ENCODE peak calls at places on chromosomes 11 and 22, in seven cellular contexts. M is right atrium auricular region, U is stomach, B is Caco-2, Q is Peyer's patch, Y is foreskin fibroblast, K is AG04450. F is an unnamed sample.

GRCh38 chr11:133953571-133953970 is 3.2 kb downstream of the IGSF9B start:
- DNase-seq in M (no peak), U (no peak), B (no peak), Q (no peak), Y (no peak), K (no peak), F (no peak)

GRCh38 chr11:69260622-69261021 is 33.3 kb upstream of the MYEOV start:
- DNase-seq in M (no peak), U (no peak), B (no peak), Q (no peak), Y (peak; percentile 17), K (no peak), F (no peak)

GRCh38 chr11:120296554-120296953 is 28.5 kb upstream of the TLCD5 start:
- DNase-seq in M (no peak), U (no peak), B (no peak), Q (no peak), Y (no peak), K (no peak), F (no peak)

GRCh38 chr11:79174045-79175008 is 266.5 kb downstream of the TENM4 start:
- DNase-seq in M (no peak), U (no peak), B (no peak), Q (no peak), Y (peak; percentile 43), K (no peak), F (no peak)

GRCh38 chr11:45322891-45323597 is 36.9 kb upstream of the SYT13 start:
- DNase-seq in M (peak; percentile 50), U (no peak), B (no peak), Q (no peak), Y (no peak), K (no peak), F (peak; percentile 37)

GRCh38 chr11:1803246-1803645 is 31.5 kb upstream of the SYT8 start:
- DNase-seq in M (no peak), U (no peak), B (no peak), Q (peak; percentile 34), Y (no peak), K (no peak), F (no peak)

GRCh38 chr11:78946945-78947914 is 372.6 kb upstream of the NARS2 start:
- DNase-seq in M (no peak), U (no peak), B (no peak), Q (no peak), Y (peak; percentile 93), K (no peak), F (no peak)

GRCh38 chr22:44600386-44600785 is 101.6 kb upstream of the PRR5 start:
- DNase-seq in M (no peak), U (no peak), B (no peak), Q (no peak), Y (no peak), K (no peak), F (no peak)

GRCh38 chr22:37672920-37673453 is 2.4 kb upstream of the LGALS1 start:
- DNase-seq in M (no peak), U (no peak), B (no peak), Q (no peak), Y (no peak), K (no peak), F (no peak)

DNA sequence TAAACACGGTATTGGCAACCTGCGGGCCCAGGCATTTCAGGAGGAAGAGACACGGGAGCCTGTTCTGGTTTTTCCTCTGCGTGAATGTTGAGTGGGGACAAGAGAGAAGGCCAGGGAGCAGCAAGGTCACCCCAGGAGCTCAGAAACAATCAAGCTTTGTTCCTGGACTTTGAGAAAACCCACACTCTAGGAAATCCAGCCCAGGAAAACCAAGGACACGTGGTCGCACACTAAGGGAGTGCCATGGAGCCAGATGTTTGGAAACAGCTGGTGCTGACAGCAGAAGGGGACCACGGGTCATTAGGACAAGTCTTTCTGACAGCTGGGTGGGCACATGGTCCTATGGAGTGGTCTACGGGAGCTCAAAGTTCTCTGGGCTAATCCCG is 44.1 kb downstream of the MYH9 start:
- DNase-seq in M (no peak), U (peak; percentile 71), B (no peak), Q (no peak), Y (no peak), K (no peak), F (no peak)
- TF ChIP-seq CTCF in M (no peak), U (no peak), B (no peak), Q (no peak), Y (no peak), K (no peak), F (no peak)

GRCh38 chr11:62737196-62737595 is 8.9 kb downstream of the TTC9C start:
- DNase-seq in M (no peak), U (no peak), B (no peak), Q (no peak), Y (no peak), K (no peak), F (no peak)
- TF ChIP-seq CTCF in M (no peak), U (no peak), B (no peak), Q (no peak), Y (no peak), K (no peak), F (no peak)

DNA sequence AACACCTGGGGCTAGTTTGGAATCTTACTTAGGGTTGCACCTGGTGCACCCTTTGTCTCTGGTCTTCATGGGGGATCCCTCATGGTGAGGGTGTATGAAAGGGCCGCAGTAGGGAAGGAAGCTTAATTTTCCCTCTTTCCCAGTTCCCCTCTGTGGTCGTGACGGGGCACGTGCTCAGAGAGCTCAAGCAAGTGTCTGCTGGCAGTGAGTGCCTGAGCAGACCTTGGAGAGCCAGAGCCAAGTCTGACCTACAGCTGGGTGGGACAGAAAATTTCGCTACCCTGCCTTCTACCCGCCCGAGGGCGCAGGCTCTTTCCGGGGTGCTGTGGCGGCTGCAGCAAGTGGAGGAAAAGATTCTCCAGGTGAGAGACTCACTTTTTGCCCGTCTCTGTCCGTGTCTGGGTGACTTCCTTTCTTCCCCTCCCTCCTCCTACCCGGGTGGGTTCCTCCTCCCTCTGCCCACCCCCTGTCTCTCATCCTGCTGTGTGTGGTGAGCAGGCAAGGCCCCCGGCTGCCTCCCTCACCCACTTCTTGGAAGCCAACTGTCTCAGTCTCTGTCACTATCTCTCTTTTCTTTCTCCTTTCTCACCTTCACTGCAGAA is 131.8 kb downstream of the MICAL2 start:
- DNase-seq in M (no peak), U (no peak), B (no peak), Q (no peak), Y (no peak), K (no peak), F (no peak)
- TF ChIP-seq CTCF in M (no peak), U (no peak), B (no peak), Q (no peak), Y (no peak), K (no peak), F (no peak)

DNA sequence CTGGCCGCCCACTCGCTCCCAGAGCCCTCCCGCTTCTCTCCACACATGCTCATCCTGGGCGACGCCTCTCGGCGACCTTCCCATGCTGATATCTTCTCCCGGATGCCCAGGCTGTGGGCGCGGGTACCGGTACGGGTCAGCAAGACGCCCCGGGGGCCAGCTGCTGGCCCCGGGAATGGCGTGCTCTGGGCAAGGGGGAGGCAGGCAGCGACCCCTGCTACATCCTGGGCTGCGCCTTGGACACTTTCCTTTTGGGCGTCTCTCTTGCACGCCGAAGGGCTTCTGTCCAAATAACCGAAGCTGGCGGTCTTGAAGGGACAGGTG is 48.1 kb downstream of the RPL27A start:
- DNase-seq in M (no peak), U (no peak), B (no peak), Q (no peak), Y (no peak), K (no peak), F (no peak)
- TF ChIP-seq CTCF in M (no peak), U (no peak), B (no peak), Q (no peak), Y (no peak), K (no peak), F (no peak)

GRCh38 chr11:27703453-27703852 is 3.2 kb upstream of the BDNF start:
- DNase-seq in M (no peak), U (no peak), B (no peak), Q (no peak), Y (peak; percentile 43), K (no peak), F (no peak)
- TF ChIP-seq CTCF in M (no peak), U (no peak), B (no peak), Q (no peak), Y (no peak), K (peak; percentile 26), F (no peak)

GRCh38 chr22:39314251-39314971 is 5.0 kb downstream of the RPL3 start:
- DNase-seq in M (no peak), U (no peak), B (no peak), Q (no peak), Y (no peak), K (no peak), F (no peak)
- TF ChIP-seq CTCF in M (no peak), U (no peak), B (no peak), Q (no peak), Y (no peak), K (peak; percentile 25), F (peak; percentile 57)

GRCh38 chr11:107631043-107631442 is 40.1 kb downstream of the ELMOD1 start:
- DNase-seq in M (no peak), U (no peak), B (no peak), Q (no peak), Y (no peak), K (no peak), F (no peak)
- TF ChIP-seq CTCF in M (no peak), U (no peak), B (no peak), Q (no peak), Y (no peak), K (no peak), F (no peak)

F was measured in type B pancreatic cell.